ENCODE peak calls at places on chromosome 2, in five cellular contexts. J, U, X, T and Q are unnamed samples.

GRCh38 chr2:61962095-61962984 is 56.9 kb downstream of the COMMD1 start:
- DNase-seq in X (peak), J (no peak), T (no peak), U (no peak), Q (peak)

GRCh38 chr2:39107156-39107555 is 13.7 kb downstream of the SOS1 start:
- DNase-seq in U (no peak), J (no peak), T (no peak), X (no peak), Q (no peak)

GRCh38 chr2:120761164-120761861 is 25.6 kb downstream of the GLI2 start:
- DNase-seq in U (no peak), J (peak), T (no peak), X (peak), Q (peak)

GRCh38 chr2:86769838-86770237 is 20.9 kb downstream of the CD8A start:
- DNase-seq in X (no peak), J (no peak), T (no peak), U (no peak), Q (no peak)

GRCh38 chr2:164545484-164545883 is 75.8 kb downstream of the GRB14 start:
- DNase-seq in X (no peak), T (no peak), J (no peak), U (no peak), Q (no peak)

GRCh38 chr2:211216221-211216620 is 659.8 kb downstream of the CPS1 start:
- DNase-seq in U (no peak), J (no peak), X (no peak), T (no peak), Q (no peak)

GRCh38 chr2:187553908-187554703 is at the start of gene TFPI:
- DNase-seq in J (no peak), T (no peak), X (no peak), U (peak), Q (no peak)

GRCh38 chr2:59974051-59974766 is 579.2 kb downstream of the BCL11A start:
- DNase-seq in J (no peak), U (no peak), X (no peak), T (no peak), Q (no peak)

GRCh38 chr2:20781656-20782265 is 41.1 kb downstream of the LDAH start:
- DNase-seq in J (no peak), X (no peak), U (no peak), T (no peak), Q (no peak)

GRCh38 chr2:41510108-41510507 is 537.7 kb upstream of the PKDCC start:
- DNase-seq in T (no peak), U (no peak), X (no peak), J (no peak), Q (no peak)

GRCh38 chr2:74558284-74559230 is 4.0 kb downstream of the DOK1 start:
- DNase-seq in J (no peak), X (no peak), T (no peak), U (no peak), Q (no peak)

GRCh38 chr2:149152597-149152996 is 114.1 kb downstream of the LYPD6B start:
- DNase-seq in J (no peak), T (no peak), U (no peak), X (no peak), Q (no peak)

GRCh38 chr2:212794471-212794870 is 255.9 kb upstream of the ERBB4 start:
- DNase-seq in T (no peak), X (no peak), J (no peak), U (no peak), Q (no peak)

GRCh38 chr2:165239230-165239629 is at the start of gene SCN2A:
- DNase-seq in T (no peak), U (peak), X (no peak), J (no peak), Q (no peak)

GRCh38 chr2:47086054-47086471 is 69.0 kb downstream of the STPG4 start:
- DNase-seq in J (no peak), X (no peak), T (no peak), U (no peak), Q (no peak)

GRCh38 chr2:96342085-96342484 is 6.5 kb downstream of the NCAPH start:
- DNase-seq in X (peak), J (no peak), U (peak), T (no peak), Q (no peak)

GRCh38 chr2:71503827-71504226 is 50.5 kb downstream of the DYSF start:
- DNase-seq in T (no peak), X (no peak), J (no peak), U (no peak), Q (no peak)

GRCh38 chr2:177998006-177998405 is 74.6 kb downstream of the PDE11A start:
- DNase-seq in T (no peak), J (no peak), X (no peak), U (peak), Q (no peak)

GRCh38 chr2:120541553-120541932 is 194.1 kb upstream of the GLI2 start:
- DNase-seq in U (no peak), T (no peak), X (no peak), J (no peak), Q (no peak)

GRCh38 chr2:182101263-182101662 is 115.6 kb downstream of the PPP1R1C start:
- DNase-seq in X (no peak), T (no peak), U (no peak), J (no peak), Q (no peak)

GRCh38 chr2:85413592-85414421 is 3.6 kb upstream of the CAPG start:
- DNase-seq in T (peak), U (peak), X (peak), J (peak), Q (peak)